ENCODE peak calls at places on chromosomes 13 and 19, in four cellular contexts. Q, P, J and E are unnamed samples.

GRCh38 chr13:34416833-34417425 is 525.1 kb upstream of the NBEA start:
- DNase-seq in J (no peak), P (no peak), Q (no peak), E (no peak)

GRCh38 chr19:888615-889385 is 4.2 kb downstream of the MED16 start:
- DNase-seq in Q (peak; percentile 75), J (no peak), P (no peak), E (no peak)

GRCh38 chr19:12647490-12648071 is 19.0 kb downstream of the MAN2B1 start:
- DNase-seq in J (no peak), Q (peak; percentile 90), P (peak; percentile 88), E (no peak)

GRCh38 chr13:79749985-79750551 is 269.1 kb downstream of the NDFIP2 start:
- DNase-seq in Q (no peak), P (no peak), J (no peak), E (no peak)

GRCh38 chr13:27965343-27965739 is 3.8 kb downstream of the CDX2 start:
- DNase-seq in J (no peak), P (peak; percentile 10), Q (no peak), E (no peak)

GRCh38 chr13:49657241-49657641 is 28.9 kb downstream of the ARL11 start:
- DNase-seq in J (no peak), Q (no peak), P (no peak), E (no peak)

GRCh38 chr19:7263066-7263465 is 31.1 kb downstream of the INSR start:
- DNase-seq in Q (no peak), P (no peak), J (no peak), E (no peak)

GRCh38 chr13:109275848-109276247 is 510.5 kb downstream of the IRS2 start:
- DNase-seq in J (no peak), P (peak; percentile 17), Q (no peak), E (no peak)

GRCh38 chr13:52173373-52173772 is 14.0 kb upstream of the NEK3 start:
- DNase-seq in P (no peak), Q (no peak), J (no peak), E (no peak)

GRCh38 chr13:103386341-103386740 is 320.1 kb upstream of the SLC10A2 start:
- DNase-seq in P (no peak), J (no peak), Q (no peak), E (no peak)

GRCh38 chr19:6048808-6049405 is 61.4 kb downstream of the RFX2 start:
- DNase-seq in J (peak; percentile 69), P (peak; percentile 91), Q (peak; percentile 87), E (peak; percentile 35)

GRCh38 chr19:16702123-16702522 is 17.5 kb upstream of the NWD1 start:
- DNase-seq in Q (no peak), P (peak; percentile 48), J (peak; percentile 10), E (no peak)

GRCh38 chr13:100721885-100722512 is 47.4 kb upstream of the TMTC4 start:
- DNase-seq in Q (peak; percentile 40), P (peak; percentile 63), J (peak; percentile 50), E (no peak)

GRCh38 chr13:42283574-42283973 is 11.6 kb downstream of the AKAP11 start:
- DNase-seq in Q (no peak), P (no peak), J (no peak), E (no peak)

GRCh38 chr13:44305216-44305615 is 68.4 kb upstream of the SERP2 start:
- DNase-seq in J (no peak), Q (no peak), P (no peak), E (no peak)

GRCh38 chr13:45299194-45299593 is 41.8 kb downstream of the TPT1 start:
- DNase-seq in Q (peak; percentile 35), J (no peak), P (no peak), E (no peak)

GRCh38 chr13:90541346-90541745 is 806.1 kb upstream of the MIR17HG start:
- DNase-seq in Q (no peak), P (no peak), J (no peak), E (no peak)

GRCh38 chr19:47427241-47428176 is 8.2 kb upstream of the MEIS3 start:
- DNase-seq in J (peak; percentile 33), Q (peak; percentile 79), P (peak; percentile 86), E (no peak)

GRCh38 chr19:44890366-44891015 is 563 bp upstream of the TOMM40 start:
- DNase-seq in Q (peak; percentile 98), P (peak; percentile 90), J (peak; percentile 100), E (peak; percentile 100)

GRCh38 chr19:13796301-13797057 is 1.2 kb downstream of the ZSWIM4 start:
- DNase-seq in Q (no peak), P (peak; percentile 43), J (peak; percentile 23), E (no peak)

GRCh38 chr13:106156468-106156867 is 379.0 kb downstream of the EFNB2 start:
- DNase-seq in P (no peak), J (no peak), Q (no peak), E (no peak)

GRCh38 chr13:75869981-75870380 is 233.9 kb downstream of the LMO7 start:
- DNase-seq in Q (no peak), J (no peak), P (no peak), E (no peak)

GRCh38 chr19:5170329-5170745 is 170.3 kb downstream of the PTPRS start:
- DNase-seq in P (peak; percentile 58), J (no peak), Q (peak; percentile 54), E (no peak)

GRCh38 chr13:81917829-81918228 is 1576.9 kb upstream of the SPRY2 start:
- DNase-seq in J (no peak), P (no peak), Q (no peak), E (no peak)

GRCh38 chr19:511101-511841 is 4.0 kb downstream of the TPGS1 start:
- DNase-seq in J (no peak), P (no peak), Q (no peak), E (no peak)

GRCh38 chr19:55385749-55386514 is at the start of gene RPL28:
- DNase-seq in J (peak; percentile 96), Q (peak; percentile 94), P (peak; percentile 94), E (peak; percentile 93)

GRCh38 chr19:11142528-11143171 is 12.9 kb downstream of the SPC24 start:
- DNase-seq in J (peak; percentile 90), Q (peak; percentile 81), P (peak; percentile 89), E (no peak)

GRCh38 chr19:14413765-14414171 is 5.4 kb downstream of the DDX39A start:
- DNase-seq in Q (no peak), J (no peak), P (peak; percentile 73), E (no peak)

GRCh38 chr13:34913040-34913439 is 29.0 kb upstream of the NBEA start:
- DNase-seq in Q (no peak), J (no peak), P (no peak), E (no peak)

GRCh38 chr13:51262501-51263211 is 40.5 kb downstream of the FAM124A start:
- DNase-seq in Q (peak; percentile 42), P (no peak), J (peak; percentile 13), E (no peak)

GRCh38 chr13:110445183-110445582 is 116.3 kb downstream of the RAB20 start:
- DNase-seq in Q (no peak), P (no peak), J (no peak), E (no peak)

GRCh38 chr19:57103573-57104277 is 16.1 kb upstream of the USP29 start:
- DNase-seq in Q (peak; percentile 57), J (peak; percentile 47), P (peak; percentile 79), E (peak; percentile 15)

GRCh38 chr13:97226788-97227627 is 4.9 kb downstream of the MBNL2 start:
- DNase-seq in Q (peak; percentile 62), J (no peak), P (no peak), E (no peak)

GRCh38 chr13:53821632-53822031 is 793.0 kb downstream of the OLFM4 start:
- DNase-seq in P (no peak), J (no peak), Q (no peak), E (no peak)

GRCh38 chr13:43054803-43055802 is 31.7 kb downstream of the DNAJC15 start:
- DNase-seq in J (peak; percentile 75), P (no peak), Q (no peak), E (no peak)

GRCh38 chr13:34139660-34140059 is 321.7 kb downstream of the RFC3 start:
- DNase-seq in P (no peak), J (no peak), Q (no peak), E (no peak)

DNA sequence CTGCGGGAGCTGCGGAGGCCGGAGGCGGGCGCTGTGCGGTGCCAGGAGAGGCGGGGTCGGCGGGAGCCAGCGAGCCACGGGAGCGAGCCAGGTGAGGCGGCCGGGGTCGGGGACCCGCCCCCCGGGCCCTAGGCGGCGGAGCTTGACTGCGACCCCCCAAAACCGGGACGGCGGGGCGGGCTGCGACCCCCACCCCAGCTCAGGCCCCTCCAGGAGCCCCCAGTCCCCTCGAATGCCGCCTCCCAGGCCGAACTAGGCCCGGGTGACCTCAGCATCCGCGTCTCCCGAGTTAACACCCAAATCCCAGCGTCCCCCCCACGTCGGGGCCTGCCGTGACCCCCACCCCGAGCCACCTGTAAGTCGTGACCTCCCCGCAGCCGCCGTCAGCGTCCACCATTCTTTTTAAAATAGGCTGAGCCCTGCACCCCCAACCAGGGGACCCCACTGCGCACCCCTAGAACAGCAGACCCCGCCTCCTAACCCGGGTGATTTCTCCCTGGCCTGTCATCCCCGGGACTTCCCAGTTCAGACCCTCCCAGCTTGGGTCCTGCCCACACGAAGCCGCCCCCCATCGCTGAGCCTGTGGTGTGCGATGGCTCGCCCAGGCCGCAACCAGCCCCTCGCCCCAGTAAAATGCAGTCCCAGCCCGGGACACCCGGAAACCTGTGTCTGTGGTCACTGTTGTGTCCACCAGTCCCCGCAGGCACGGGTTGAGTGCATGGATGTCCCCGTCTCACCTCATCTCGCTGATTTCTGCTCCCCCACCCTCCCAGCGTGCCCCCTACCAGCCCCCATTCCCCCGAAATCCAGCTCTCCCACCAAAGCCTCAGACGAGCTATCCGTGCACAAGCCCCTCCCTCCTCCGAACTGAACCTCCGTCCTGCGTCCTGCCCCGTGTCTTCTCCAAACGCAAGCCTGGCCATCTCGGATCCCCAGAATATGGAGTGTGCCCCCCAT is 551 bp downstream of the FZR1 start:
- DNase-seq in Q (peak; percentile 38), J (no peak), P (peak; percentile 66), E (no peak)
- TF ChIP-seq MXI1 in Q (no peak), J (no peak), P (no peak), E (no peak)

GRCh38 chr13:32150794-32151193 is 119.2 kb downstream of the FRY start:
- DNase-seq in Q (no peak), J (no peak), P (no peak), E (no peak)
- TF ChIP-seq EP300 in Q (no peak), J (no peak), P (no peak), E (no peak)

DNA sequence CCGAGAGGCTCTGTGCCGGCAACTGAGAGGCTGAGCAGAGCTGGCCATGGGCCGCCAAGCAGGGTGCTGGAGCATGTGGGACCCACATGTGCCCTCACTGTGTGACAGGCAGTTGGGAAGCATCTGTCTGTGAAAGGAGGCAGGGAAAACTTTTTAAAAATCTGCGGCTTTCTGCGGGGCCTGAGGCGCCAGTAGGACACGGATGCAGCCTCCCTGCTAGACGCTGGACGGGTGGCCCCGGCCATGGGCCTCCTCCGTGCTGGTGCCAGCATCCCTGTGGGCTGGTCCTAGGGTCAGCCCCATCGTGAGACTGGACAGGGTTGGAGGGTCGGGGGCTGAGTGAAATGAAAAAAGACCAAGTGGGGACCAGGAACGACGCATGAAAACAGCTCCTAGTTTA is 20.9 kb upstream of the DCUN1D2 start:
- DNase-seq in J (no peak), Q (no peak), P (no peak), E (no peak)
- H3K4me3 ChIP-seq in J (no peak overlapping the region), Q (no peak overlapping the region), P (no peak overlapping the region), E (no peak overlapping the region)

DNA sequence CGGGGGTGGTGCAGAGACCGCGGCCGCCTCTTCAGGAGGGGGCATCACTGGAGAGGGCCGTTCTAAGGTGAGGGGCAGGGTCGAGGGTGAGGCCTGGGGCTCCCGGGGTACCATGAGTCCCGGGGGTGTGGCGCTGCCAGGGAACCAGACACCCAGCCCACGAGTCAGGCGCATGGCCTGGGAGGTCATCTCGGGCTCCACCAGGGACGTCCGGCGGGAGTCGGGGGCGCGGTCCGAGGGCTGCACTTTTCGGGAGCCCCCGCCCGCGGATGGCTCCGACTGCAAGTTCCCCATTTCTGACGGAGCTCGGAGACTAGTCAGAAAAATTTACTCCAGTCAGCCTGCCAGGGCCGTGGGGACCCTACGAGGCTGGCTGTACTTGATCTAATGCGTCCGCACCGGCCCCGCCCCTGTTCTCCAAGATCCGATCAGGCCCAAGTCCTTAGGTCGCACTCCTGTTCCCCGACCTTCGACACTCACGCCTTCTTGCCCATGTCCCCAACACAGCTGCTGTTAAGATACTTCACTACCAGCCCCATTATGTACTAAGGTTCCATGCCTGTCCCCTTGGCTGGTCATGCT is 775 bp downstream of the GGN start:
- DNase-seq in J (no peak), Q (no peak), P (peak; percentile 63), E (no peak)
- TF ChIP-seq MXI1 in J (no peak), Q (no peak), P (no peak), E (no peak)